ENCODE peak calls at places on chromosomes 2 and 18, in six cellular contexts. B is tibial nerve; A is GM23338; Q is left lung; H is lung; Z is CD8-positive, alpha-beta T cell. N is an unnamed sample.
A peak's percentile ranks its signal among the peaks of the same experiment; 100 is the strongest.

GRCh38 chr2:99881901-99882591 is 260.3 kb downstream of the AFF3 start:
- DNase-seq in A (peak; percentile 28), Z (no peak), Q (no peak), H (no peak), B (no peak), N (no peak)

GRCh38 chr2:127968610-127969339 is 59.1 kb downstream of the SAP130 start:
- DNase-seq in A (no peak), B (no peak), H (no peak), Q (no peak), Z (no peak), N (no peak)

GRCh38 chr2:29479566-29479965 is 364.4 kb downstream of the CLIP4 start:
- DNase-seq in Q (no peak), B (no peak), H (no peak), A (no peak), Z (no peak), N (no peak)

GRCh38 chr2:222882484-222882928 is 21.7 kb downstream of the ACSL3 start:
- DNase-seq in B (no peak), H (no peak), Z (no peak), A (no peak), Q (no peak), N (no peak)

GRCh38 chr2:18934886-18935285 is 345.5 kb upstream of the NT5C1B start:
- DNase-seq in B (no peak), Z (no peak), H (no peak), Q (no peak), A (no peak), N (no peak)

GRCh38 chr2:100285691-100286090 is 36.6 kb downstream of the LONRF2 start:
- DNase-seq in A (no peak), B (no peak), Q (no peak), Z (no peak), H (no peak), N (no peak)

GRCh38 chr2:160720098-160720497 is 226.5 kb upstream of the RBMS1 start:
- DNase-seq in A (no peak), Z (no peak), B (no peak), H (no peak), Q (no peak), N (no peak)

GRCh38 chr2:31248139-31248538 is 14.2 kb downstream of the EHD3 start:
- DNase-seq in H (no peak), Z (no peak), Q (no peak), B (no peak), A (no peak), N (no peak)

GRCh38 chr2:35783723-35784122 is 571.9 kb upstream of the CRIM1 start:
- DNase-seq in A (peak; percentile 32), Q (no peak), B (no peak), Z (no peak), H (no peak), N (no peak)

GRCh38 chr18:79923896-79924585 is 27.4 kb downstream of the SLC66A2 start:
- DNase-seq in Z (no peak), H (no peak), A (no peak), Q (peak; percentile 26), B (no peak), N (no peak)

GRCh38 chr2:76448956-76449355 is 738.2 kb upstream of the GCFC2 start:
- DNase-seq in B (no peak), Q (no peak), H (no peak), A (no peak), Z (no peak), N (no peak)

GRCh38 chr18:3603460-3604259 is 153.7 kb downstream of the TGIF1 start:
- DNase-seq in B (no peak), Z (no peak), Q (peak; percentile 71), H (no peak), A (peak; percentile 94), N (no peak)

GRCh38 chr2:56206250-56206649 is 22.5 kb downstream of the CCDC85A start:
- DNase-seq in B (no peak), H (no peak), Q (no peak), A (no peak), Z (no peak), N (no peak)

DNA sequence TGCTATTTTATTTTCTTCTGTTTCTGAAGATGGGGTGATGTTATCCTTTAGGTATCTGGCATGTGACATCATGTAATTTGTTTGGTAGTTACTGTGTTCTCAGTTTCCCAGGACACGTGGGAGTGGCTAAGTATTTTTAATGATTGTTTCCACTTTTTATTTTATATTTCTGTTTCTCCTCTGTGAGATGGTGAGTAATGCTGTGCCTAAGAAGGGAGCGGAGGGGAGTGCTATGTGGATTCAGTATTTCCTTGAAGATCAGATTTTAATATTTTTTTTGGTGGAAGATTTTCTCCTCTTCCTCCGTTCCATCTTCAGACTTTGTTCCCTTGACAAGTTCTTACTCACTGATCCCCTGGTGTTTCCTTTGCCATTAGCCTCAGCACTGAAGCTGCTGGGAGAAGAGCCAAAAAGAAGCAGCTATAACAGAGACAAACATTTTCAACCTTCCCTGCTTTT is 180.0 kb upstream of the MMADHC start:
- DNase-seq in A (no peak), B (no peak), H (no peak), Z (no peak), Q (no peak), N (no peak)
- H3K4me1 ChIP-seq in A (no peaks in the 10 kb centered on the region), B (peaks cover 12% of the 10 kb centered on the region), H (no peaks in the 10 kb centered on the region), Z (no peaks in the 10 kb centered on the region), Q (no peaks in the 10 kb centered on the region), N (no peaks in the 10 kb centered on the region)

GRCh38 chr2:219435701-219436100 is 1.1 kb downstream of the SPEG start:
- DNase-seq in A (no peak), B (no peak), H (no peak), Q (no peak), Z (no peak), N (no peak)

GRCh38 chr2:219434468-219434717 is 250 bp upstream of the SPEG start:
- DNase-seq in A (no peak), Z (no peak), Q (no peak), H (no peak), B (no peak), N (no peak)

GRCh38 chr2:219434718-219435525 is at the start of gene SPEG:
- DNase-seq in Q (no peak), A (peak; percentile 62), B (no peak), H (no peak), Z (no peak), N (no peak)

GRCh38 chr2:219436491-219436890 is 1.8 kb downstream of the SPEG start:
- DNase-seq in A (no peak), H (no peak), Q (no peak), B (no peak), Z (no peak), N (no peak)

DNA sequence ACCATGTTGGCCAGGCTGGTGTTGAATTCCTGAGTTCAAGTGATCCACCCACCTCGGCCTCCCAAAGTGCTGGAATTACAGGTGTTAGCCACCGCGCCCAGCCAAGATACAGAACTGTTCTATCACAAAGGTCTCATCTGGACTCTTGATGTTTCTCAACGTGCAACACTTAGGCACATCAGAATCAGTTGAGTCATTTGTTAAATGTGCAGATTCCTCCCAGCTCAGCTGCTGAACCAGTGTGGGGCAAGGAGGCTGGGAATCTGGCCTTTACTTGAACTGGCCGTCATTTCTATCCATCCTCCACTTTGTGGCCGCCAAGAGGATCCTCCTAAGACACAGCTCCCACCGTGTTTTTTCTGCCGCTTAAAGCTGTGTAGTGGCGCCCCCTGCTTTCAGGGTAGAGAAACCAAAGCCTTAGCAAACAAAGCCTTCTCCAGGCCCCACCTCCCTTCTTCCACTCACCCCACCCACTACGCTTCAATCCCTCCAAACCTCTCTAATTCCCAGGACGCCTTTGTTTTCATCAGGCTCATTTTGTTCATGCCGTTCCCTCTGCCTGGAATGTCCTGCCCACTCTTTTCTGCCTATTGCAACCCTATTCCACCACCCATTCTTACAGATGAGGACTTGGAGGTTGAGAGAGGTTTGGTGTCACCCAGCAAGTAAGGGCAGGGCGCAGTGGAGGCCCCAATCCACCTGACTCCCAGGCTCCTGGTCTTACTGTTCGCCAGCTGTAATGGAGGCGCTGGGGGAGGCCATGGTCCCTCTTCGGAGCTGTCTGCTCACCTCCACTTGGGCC is 776 bp upstream of the SPEG start:
- DNase-seq in Z (no peak), Q (no peak), B (no peak), A (peak; percentile 97), H (no peak), N (peak; percentile 57)
- TF ChIP-seq CTCF in Z (no peak), Q (no peak), B (no peak), A (peak; percentile 89), H (no peak), N (peak; percentile 29)

GRCh38 chr2:218397502-218398436 is 1.9 kb upstream of the CTDSP1 start:
- DNase-seq in B (peak; percentile 56), H (peak; percentile 81), Q (peak; percentile 88), Z (no peak), A (peak; percentile 78), N (peak; percentile 82)

GRCh38 chr2:218400930-218401833 is 1.5 kb downstream of the CTDSP1 start:
- DNase-seq in H (peak; percentile 39), Z (no peak), A (no peak), Q (peak; percentile 43), B (no peak), N (peak; percentile 66)

GRCh38 chr2:218400167-218400929 is 680 bp downstream of the CTDSP1 start:
- DNase-seq in H (peak; percentile 54), Q (peak; percentile 56), Z (no peak), B (no peak), A (peak; percentile 64), N (peak; percentile 61)

GRCh38 chr2:218398437-218399390 is 954 bp upstream of the CTDSP1 start:
- DNase-seq in H (peak; percentile 81), A (peak; percentile 56), Z (peak; percentile 42), B (peak; percentile 79), Q (peak; percentile 87), N (peak; percentile 87)

DNA sequence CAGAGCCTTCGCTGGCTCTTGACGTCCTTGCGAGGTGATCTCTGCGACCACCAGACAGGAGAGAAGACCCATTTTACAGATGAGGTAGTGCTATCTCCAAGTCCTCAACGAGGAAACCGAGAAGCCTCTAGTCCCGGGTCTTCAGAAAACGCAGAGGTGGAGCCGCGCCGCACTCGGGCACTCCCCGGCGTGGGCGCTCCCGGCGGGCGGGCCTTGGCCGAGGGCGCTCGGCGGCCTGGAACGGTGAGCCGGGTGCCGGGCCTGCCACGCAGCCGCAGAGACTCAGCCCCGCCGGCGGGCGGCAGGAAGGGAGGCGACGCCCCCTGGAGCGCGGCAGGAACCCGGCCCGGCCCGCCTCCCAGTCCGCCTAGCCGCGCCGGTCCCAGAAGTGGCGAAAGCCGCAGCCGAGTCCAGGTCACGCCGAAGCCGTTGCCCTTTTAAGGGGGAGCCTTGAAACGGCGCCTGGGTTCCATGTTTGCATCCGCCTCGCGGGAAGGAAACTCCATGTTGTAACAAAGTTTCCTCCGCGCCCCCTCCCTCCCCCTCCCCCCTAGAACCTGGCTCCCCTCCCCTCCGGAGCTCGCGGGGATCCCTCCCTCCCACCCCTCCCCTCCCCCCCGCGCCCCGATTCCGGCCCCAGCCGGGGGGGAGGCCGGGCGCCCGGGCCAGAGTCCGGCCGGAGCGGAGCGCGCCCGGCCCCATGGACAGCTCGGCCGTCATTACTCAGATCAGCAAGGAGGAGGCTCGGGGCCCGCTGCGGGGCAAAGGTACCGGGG is at the start of gene CTDSP1:
- DNase-seq in Z (peak; percentile 80), B (peak; percentile 93), Q (peak; percentile 96), H (peak; percentile 97), A (peak; percentile 98), N (peak; percentile 98)
- H3K4me1 ChIP-seq in Z (peaks cover 50% of the 10 kb centered on the region), B (peaks cover 63% of the 10 kb centered on the region), Q (peaks cover 28% of the 10 kb centered on the region), H (peaks cover 25% of the 10 kb centered on the region), A (peaks cover 20% of the 10 kb centered on the region), N (peaks cover 17% of the 10 kb centered on the region)

DNA sequence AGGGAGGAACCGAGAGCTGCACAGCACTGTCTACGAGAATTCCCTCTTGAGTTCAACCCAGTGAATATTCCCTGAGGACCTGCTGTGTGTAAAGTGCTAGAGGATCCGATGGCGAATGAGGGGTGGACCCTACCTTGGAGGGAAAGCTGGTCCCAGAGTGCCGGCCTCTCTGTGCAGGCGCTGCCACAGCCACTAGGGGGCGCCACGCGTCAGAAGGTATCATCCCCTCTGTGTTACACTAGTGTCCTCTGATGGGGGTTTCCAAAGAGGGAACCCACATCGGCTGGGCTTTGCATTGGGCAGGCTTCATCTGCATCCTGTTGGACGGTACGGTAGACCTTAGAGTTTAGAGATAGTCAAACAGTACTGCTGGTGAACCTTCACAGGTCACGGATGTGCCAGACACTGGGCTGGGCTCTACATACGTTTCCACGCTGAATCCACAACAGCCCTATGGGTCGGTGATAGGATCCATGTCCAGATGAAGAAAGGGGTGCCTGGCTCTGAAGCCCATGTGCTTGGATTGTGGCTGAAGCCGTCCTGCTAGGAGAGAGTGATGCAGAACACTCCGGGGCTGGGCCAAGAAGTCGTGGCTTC is 39.0 kb downstream of the COA5 start:
- DNase-seq in B (no peak), A (peak; percentile 80), H (no peak), Z (peak; percentile 49), Q (no peak), N (peak; percentile 57)
- TF ChIP-seq CTCF in B (peak; percentile 60), A (peak; percentile 92), H (peak; percentile 13), Z (peak; percentile 91), Q (peak; percentile 89), N (peak; percentile 90)

N was measured in transverse colon.